ENCODE peak calls at places on chromosome 22, in five cellular contexts. S is T-helper 1 cell; E is activated CD8-positive, alpha-beta memory T cell treated with anti-CD3 and anti-CD28 coated beads for 4 hours; C is mucosa of gallbladder; N is RWPE1. R is an unnamed sample.

GRCh38 chr22:44823806-44824205 is 71.4 kb downstream of the ARHGAP8 start:
- DNase-seq in S (no peak), E (no peak), C (no peak), N (no peak), R (no peak)

GRCh38 chr22:37242395-37242918 is 1.6 kb downstream of the RAC2 start:
- DNase-seq in S (peak; percentile 98), E (peak; percentile 92), C (peak; percentile 70), N (peak; percentile 30), R (no peak)

GRCh38 chr22:21688706-21689381 is 23.0 kb downstream of the PPIL2 start:
- DNase-seq in S (no peak), E (no peak), C (no peak), N (peak; percentile 34), R (no peak)

GRCh38 chr22:34709641-34710040 is 356.3 kb upstream of the ISX start:
- DNase-seq in S (no peak), E (no peak), C (no peak), N (no peak), R (no peak)

GRCh38 chr22:18987765-18988164 is 51.7 kb upstream of the PRODH start:
- DNase-seq in S (no peak), E (no peak), C (no peak), N (peak; percentile 26), R (no peak)

GRCh38 chr22:19620742-19621371 is 93.4 kb upstream of the SEPTIN5 start:
- DNase-seq in S (no peak), E (no peak), C (no peak), N (no peak), R (no peak)

GRCh38 chr22:24427500-24428164 is at the start of gene ADORA2A:
- DNase-seq in S (peak; percentile 89), E (peak; percentile 81), C (peak; percentile 51), N (no peak), R (no peak)

GRCh38 chr22:39894554-39895092 is 1.1 kb upstream of the ENTHD1 start:
- DNase-seq in S (no peak), E (no peak), C (no peak), N (no peak), R (no peak)

GRCh38 chr22:46027219-46028068 is 50.5 kb upstream of the WNT7B start:
- DNase-seq in S (no peak), E (no peak), C (no peak), N (no peak), R (no peak)

GRCh38 chr22:25332386-25332785 is 112.9 kb downstream of the CRYBB2 start:
- DNase-seq in S (no peak), E (no peak), C (no peak), N (no peak), R (no peak)

GRCh38 chr22:49368976-49369725 is 458.5 kb downstream of the BRD1 start:
- DNase-seq in S (no peak), E (no peak), C (peak; percentile 8), N (no peak), R (no peak)

GRCh38 chr22:17638182-17638431 is 450 bp upstream of the BCL2L13 start:
- DNase-seq in S (no peak), E (no peak), C (no peak), N (peak; percentile 56), R (no peak)

GRCh38 chr22:42743501-42743991 is 22.9 kb upstream of the A4GALT start:
- DNase-seq in S (no peak), E (no peak), C (peak; percentile 57), N (peak; percentile 36), R (peak; percentile 98)

GRCh38 chr22:44355688-44356070 is 42.9 kb upstream of the SHISAL1 start:
- DNase-seq in S (no peak), E (no peak), C (no peak), N (no peak), R (no peak)

GRCh38 chr22:26439559-26439958 is 10.5 kb downstream of the ASPHD2 start:
- DNase-seq in S (no peak), E (no peak), C (no peak), N (no peak), R (no peak)

GRCh38 chr22:43437871-43438475 is 26.2 kb downstream of the MPPED1 start:
- DNase-seq in S (no peak), E (no peak), C (no peak), N (no peak), R (no peak)

GRCh38 chr22:17368144-17368726 is 1.0 kb upstream of the CECR2 start:
- DNase-seq in S (no peak), E (no peak), C (no peak), N (no peak), R (no peak)

GRCh38 chr22:39624501-39624821 is 53.9 kb downstream of the CACNA1I start:
- DNase-seq in S (no peak), E (no peak), C (no peak), N (no peak), R (no peak)

GRCh38 chr22:24025475-24025874 is 14.4 kb downstream of the CABIN1 start:
- DNase-seq in S (no peak), E (no peak), C (no peak), N (no peak), R (no peak)

GRCh38 chr22:45889093-45889538 is 87.8 kb downstream of the WNT7B start:
- DNase-seq in S (no peak), E (no peak), C (no peak), N (no peak), R (no peak)

GRCh38 chr22:30198152-30198845 is 48.3 kb downstream of the LIF start:
- DNase-seq in S (no peak), E (no peak), C (no peak), N (no peak), R (no peak)

GRCh38 chr22:37187891-37188761 is at the start of gene C1QTNF6:
- DNase-seq in S (no peak), E (no peak), C (no peak), N (peak; percentile 26), R (no peak)

GRCh38 chr22:36659762-36660509 is 43.6 kb downstream of the CACNG2 start:
- DNase-seq in S (no peak), E (no peak), C (peak; percentile 96), N (peak; percentile 81), R (peak; percentile 89)

GRCh38 chr22:41092847-41093371 is 517 bp downstream of the EP300 start:
- DNase-seq in S (peak; percentile 44), E (no peak), C (no peak), N (peak; percentile 15), R (no peak)

GRCh38 chr22:49671331-49672012 is 156.2 kb downstream of the BRD1 start:
- DNase-seq in S (no peak), E (no peak), C (no peak), N (no peak), R (no peak)

GRCh38 chr22:43142881-43143562 is at the start of gene MCAT:
- DNase-seq in S (peak; percentile 84), E (peak; percentile 61), C (peak; percentile 85), N (peak; percentile 54), R (no peak)

GRCh38 chr22:38016182-38017078 is 32.1 kb upstream of the SOX10 start:
- DNase-seq in S (no peak), E (no peak), C (peak; percentile 62), N (no peak), R (no peak)

GRCh38 chr22:48832592-48832991 is 995.1 kb downstream of the BRD1 start:
- DNase-seq in S (peak; percentile 21), E (no peak), C (no peak), N (no peak), R (no peak)

GRCh38 chr22:31945971-31946680 is 1.8 kb downstream of the YWHAH start:
- DNase-seq in S (no peak), E (no peak), C (no peak), N (no peak), R (no peak)

GRCh38 chr22:46140989-46141928 is 9.1 kb upstream of the PPARA start:
- DNase-seq in S (peak; percentile 14), E (no peak), C (no peak), N (no peak), R (no peak)

GRCh38 chr22:40748388-40748970 is 69.2 kb downstream of the MCHR1 start:
- DNase-seq in S (no peak), E (no peak), C (no peak), N (no peak), R (no peak)

GRCh38 chr22:50225200-50225969 is 19.4 kb downstream of the TUBGCP6 start:
- DNase-seq in S (no peak), E (no peak), C (no peak), N (no peak), R (no peak)

GRCh38 chr22:48265000-48265625 is 1502.7 kb downstream of the TBC1D22A start:
- DNase-seq in S (no peak), E (no peak), C (no peak), N (no peak), R (no peak)

GRCh38 chr22:41619979-41620645 is 731 bp downstream of the DESI1 start:
- DNase-seq in S (peak; percentile 56), E (peak; percentile 19), C (peak; percentile 32), N (no peak), R (no peak)

GRCh38 chr22:36104435-36104834 is 56.1 kb downstream of the APOL3 start:
- DNase-seq in S (no peak), E (no peak), C (no peak), N (no peak), R (no peak)

R was measured in stromal cell of bone marrow.